ENCODE peak calls at places on chromosomes 7 and 10, in six cellular contexts. One of them, this sample, is unnamed.

GRCh38 chr10:90447836-90448235 is 410.0 kb downstream of the HTR7 start:
- DNase-seq in GM23338: no peak
- DNase-seq in NT2/D1: no peak
- DNase-seq in dorsolateral prefrontal cortex: no peak
- DNase-seq in aorta: no peak
- DNase-seq in stomach: no peak
- DNase-seq in this sample: no peak

GRCh38 chr10:49174926-49175500 is 13.2 kb downstream of the TMEM273 start:
- DNase-seq in GM23338: no peak
- DNase-seq in NT2/D1: no peak
- DNase-seq in dorsolateral prefrontal cortex: no peak
- DNase-seq in aorta: no peak
- DNase-seq in stomach: no peak
- DNase-seq in this sample: no peak

GRCh38 chr7:129108583-129108982 is 35.9 kb upstream of the TSPAN33 start:
- DNase-seq in GM23338: no peak
- DNase-seq in NT2/D1: no peak
- DNase-seq in dorsolateral prefrontal cortex: no peak
- DNase-seq in aorta: no peak
- DNase-seq in stomach: no peak
- DNase-seq in this sample: no peak

GRCh38 chr7:29657288-29657687 is 93.7 kb downstream of the PRR15 start:
- DNase-seq in GM23338: no peak
- DNase-seq in NT2/D1: no peak
- DNase-seq in dorsolateral prefrontal cortex: no peak
- DNase-seq in aorta: no peak
- DNase-seq in stomach: no peak
- DNase-seq in this sample: no peak

GRCh38 chr7:101919363-101920115 is 102.1 kb downstream of the CUX1 start:
- DNase-seq in GM23338: no peak
- DNase-seq in NT2/D1: no peak
- DNase-seq in dorsolateral prefrontal cortex: no peak
- DNase-seq in aorta: peak
- DNase-seq in stomach: no peak
- DNase-seq in this sample: no peak

GRCh38 chr10:10508241-10508640 is 509.4 kb upstream of the CELF2 start:
- DNase-seq in GM23338: no peak
- DNase-seq in NT2/D1: no peak
- DNase-seq in dorsolateral prefrontal cortex: no peak
- DNase-seq in aorta: no peak
- DNase-seq in stomach: no peak
- DNase-seq in this sample: no peak

GRCh38 chr7:79434867-79435266 is 18.6 kb downstream of the MAGI2 start:
- DNase-seq in GM23338: no peak
- DNase-seq in NT2/D1: no peak
- DNase-seq in dorsolateral prefrontal cortex: no peak
- DNase-seq in aorta: no peak
- DNase-seq in stomach: no peak
- DNase-seq in this sample: peak

GRCh38 chr10:125283191-125283590 is 122.8 kb upstream of the CTBP2 start:
- DNase-seq in GM23338: peak
- DNase-seq in NT2/D1: no peak
- DNase-seq in dorsolateral prefrontal cortex: no peak
- DNase-seq in aorta: no peak
- DNase-seq in stomach: no peak
- DNase-seq in this sample: no peak

GRCh38 chr7:17062433-17063383 is 180.9 kb upstream of the AGR3 start:
- DNase-seq in GM23338: no peak
- DNase-seq in NT2/D1: no peak
- DNase-seq in dorsolateral prefrontal cortex: no peak
- DNase-seq in aorta: no peak
- DNase-seq in stomach: no peak
- DNase-seq in this sample: no peak

GRCh38 chr7:29270979-29271658 is 76.5 kb downstream of the CHN2 start:
- DNase-seq in GM23338: no peak
- DNase-seq in NT2/D1: no peak
- DNase-seq in dorsolateral prefrontal cortex: no peak
- DNase-seq in aorta: no peak
- DNase-seq in stomach: no peak
- DNase-seq in this sample: no peak

GRCh38 chr10:21499910-21500577 is 25.4 kb downstream of the SKIDA1 start:
- DNase-seq in GM23338: no peak
- DNase-seq in NT2/D1: no peak
- DNase-seq in dorsolateral prefrontal cortex: no peak
- DNase-seq in aorta: peak
- DNase-seq in stomach: no peak
- DNase-seq in this sample: no peak

GRCh38 chr7:85320699-85321476 is 134.0 kb upstream of the SEMA3D start:
- DNase-seq in GM23338: no peak
- DNase-seq in NT2/D1: no peak
- DNase-seq in dorsolateral prefrontal cortex: no peak
- DNase-seq in aorta: no peak
- DNase-seq in stomach: no peak
- DNase-seq in this sample: no peak

GRCh38 chr10:16011548-16011947 is 151.2 kb upstream of the MINDY3 start:
- DNase-seq in GM23338: no peak
- DNase-seq in NT2/D1: no peak
- DNase-seq in dorsolateral prefrontal cortex: no peak
- DNase-seq in aorta: no peak
- DNase-seq in stomach: no peak
- DNase-seq in this sample: no peak

GRCh38 chr10:22958338-22958737 is 30.5 kb downstream of the ARMC3 start:
- DNase-seq in GM23338: no peak
- DNase-seq in NT2/D1: no peak
- DNase-seq in dorsolateral prefrontal cortex: no peak
- DNase-seq in aorta: no peak
- DNase-seq in stomach: no peak
- DNase-seq in this sample: no peak

GRCh38 chr10:98045785-98046389 is 15.5 kb upstream of the CRTAC1 start:
- DNase-seq in GM23338: peak
- DNase-seq in NT2/D1: peak
- DNase-seq in dorsolateral prefrontal cortex: peak
- DNase-seq in aorta: peak
- DNase-seq in stomach: peak
- DNase-seq in this sample: no peak

GRCh38 chr10:57959318-57960003 is 308.2 kb downstream of the IPMK start:
- DNase-seq in GM23338: no peak
- DNase-seq in NT2/D1: no peak
- DNase-seq in dorsolateral prefrontal cortex: no peak
- DNase-seq in aorta: no peak
- DNase-seq in stomach: no peak
- DNase-seq in this sample: no peak

GRCh38 chr10:11177926-11178453 is 160.3 kb downstream of the CELF2 start:
- DNase-seq in GM23338: no peak
- DNase-seq in NT2/D1: no peak
- DNase-seq in dorsolateral prefrontal cortex: no peak
- DNase-seq in aorta: no peak
- DNase-seq in stomach: no peak
- DNase-seq in this sample: no peak

GRCh38 chr10:94785211-94785610 is 22.7 kb downstream of the CYP2C19 start:
- DNase-seq in GM23338: no peak
- DNase-seq in NT2/D1: no peak
- DNase-seq in dorsolateral prefrontal cortex: no peak
- DNase-seq in aorta: no peak
- DNase-seq in stomach: no peak
- DNase-seq in this sample: no peak

GRCh38 chr10:14605231-14605925 is 169.3 kb downstream of the FAM107B start:
- DNase-seq in GM23338: peak
- DNase-seq in NT2/D1: no peak
- DNase-seq in dorsolateral prefrontal cortex: no peak
- DNase-seq in aorta: no peak
- DNase-seq in stomach: no peak
- DNase-seq in this sample: no peak

GRCh38 chr10:35219292-35219691 is 92.6 kb downstream of the CREM start:
- DNase-seq in GM23338: no peak
- DNase-seq in NT2/D1: no peak
- DNase-seq in dorsolateral prefrontal cortex: no peak
- DNase-seq in aorta: no peak
- DNase-seq in stomach: no peak
- DNase-seq in this sample: no peak

GRCh38 chr10:5297466-5297865 is 67.3 kb upstream of the UCN3 start:
- DNase-seq in GM23338: no peak
- DNase-seq in NT2/D1: no peak
- DNase-seq in dorsolateral prefrontal cortex: no peak
- DNase-seq in aorta: no peak
- DNase-seq in stomach: no peak
- DNase-seq in this sample: peak

GRCh38 chr10:61907011-61907410 is 5.5 kb downstream of the ARID5B start:
- DNase-seq in GM23338: no peak
- DNase-seq in NT2/D1: no peak
- DNase-seq in dorsolateral prefrontal cortex: no peak
- DNase-seq in aorta: no peak
- DNase-seq in stomach: no peak
- DNase-seq in this sample: no peak

GRCh38 chr10:61905837-61906236 is 4.3 kb downstream of the ARID5B start:
- DNase-seq in GM23338: no peak
- DNase-seq in NT2/D1: no peak
- DNase-seq in dorsolateral prefrontal cortex: no peak
- DNase-seq in aorta: no peak
- DNase-seq in stomach: no peak
- DNase-seq in this sample: no peak

GRCh38 chr10:61907587-61907986 is 6.1 kb downstream of the ARID5B start:
- DNase-seq in GM23338: no peak
- DNase-seq in NT2/D1: no peak
- DNase-seq in dorsolateral prefrontal cortex: no peak
- DNase-seq in aorta: no peak
- DNase-seq in stomach: no peak
- DNase-seq in this sample: no peak

GRCh38 chr10:61905446-61905725 is 3.9 kb downstream of the ARID5B start:
- DNase-seq in GM23338: no peak
- DNase-seq in NT2/D1: no peak
- DNase-seq in dorsolateral prefrontal cortex: no peak
- DNase-seq in aorta: no peak
- DNase-seq in stomach: no peak
- DNase-seq in this sample: no peak

DNA sequence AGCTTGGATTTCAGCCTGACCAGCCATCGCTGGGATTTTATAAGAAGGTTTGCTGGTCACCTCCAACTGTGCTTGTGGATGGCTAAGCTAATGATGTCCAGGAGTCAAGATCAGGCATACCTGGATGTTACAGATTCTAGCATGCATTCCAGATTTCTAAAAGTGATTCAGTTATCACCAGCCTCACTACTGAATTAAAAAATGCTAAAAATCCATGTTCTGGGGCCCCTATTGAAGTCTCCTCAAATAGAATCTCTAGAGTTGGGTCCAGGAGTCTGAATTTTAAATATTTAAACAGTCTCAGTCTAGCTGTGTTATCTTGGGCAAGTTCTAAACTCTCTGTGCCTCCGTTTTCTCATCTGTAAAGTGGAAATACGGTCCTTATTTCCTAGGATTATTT is 5.0 kb downstream of the ARID5B start:
- DNase-seq in GM23338: no peak
- DNase-seq in NT2/D1: no peak
- DNase-seq in dorsolateral prefrontal cortex: no peak
- DNase-seq in aorta: no peak
- DNase-seq in stomach: no peak
- DNase-seq in this sample: no peak
- H3K4me3 ChIP-seq in GM23338: no peak
- H3K4me3 ChIP-seq in NT2/D1: no peak
- H3K4me3 ChIP-seq in dorsolateral prefrontal cortex: no peak
- H3K4me3 ChIP-seq in aorta: no peak
- H3K4me3 ChIP-seq in stomach: no peak
- H3K4me3 ChIP-seq in this sample: no peak

GRCh38 chr10:1043532-1043995 is 5.4 kb downstream of the IDI1 start:
- DNase-seq in GM23338: no peak
- DNase-seq in NT2/D1: no peak
- DNase-seq in dorsolateral prefrontal cortex: no peak
- DNase-seq in aorta: no peak
- DNase-seq in stomach: no peak
- DNase-seq in this sample: no peak

GRCh38 chr10:1047937-1048336 is 982 bp downstream of the IDI1 start:
- DNase-seq in GM23338: peak
- DNase-seq in NT2/D1: no peak
- DNase-seq in dorsolateral prefrontal cortex: no peak
- DNase-seq in aorta: no peak
- DNase-seq in stomach: no peak
- DNase-seq in this sample: no peak

GRCh38 chr10:1044964-1045363 is 4.0 kb downstream of the IDI1 start:
- DNase-seq in GM23338: no peak
- DNase-seq in NT2/D1: no peak
- DNase-seq in dorsolateral prefrontal cortex: no peak
- DNase-seq in aorta: no peak
- DNase-seq in stomach: no peak
- DNase-seq in this sample: no peak

GRCh38 chr10:1044146-1044545 is 4.8 kb downstream of the IDI1 start:
- DNase-seq in GM23338: no peak
- DNase-seq in NT2/D1: no peak
- DNase-seq in dorsolateral prefrontal cortex: no peak
- DNase-seq in aorta: no peak
- DNase-seq in stomach: no peak
- DNase-seq in this sample: no peak

GRCh38 chr10:1045415-1045814 is 3.5 kb downstream of the IDI1 start:
- DNase-seq in GM23338: no peak
- DNase-seq in NT2/D1: no peak
- DNase-seq in dorsolateral prefrontal cortex: no peak
- DNase-seq in aorta: no peak
- DNase-seq in stomach: no peak
- DNase-seq in this sample: no peak
- H3K4me3 ChIP-seq in GM23338: peak
- H3K4me3 ChIP-seq in NT2/D1: peak
- H3K4me3 ChIP-seq in dorsolateral prefrontal cortex: peak
- H3K4me3 ChIP-seq in aorta: no peak
- H3K4me3 ChIP-seq in stomach: no peak
- H3K4me3 ChIP-seq in this sample: peak

GRCh38 chr7:139768249-139768824 is 9.5 kb downstream of the HIPK2 start:
- DNase-seq in GM23338: no peak
- DNase-seq in NT2/D1: no peak
- DNase-seq in dorsolateral prefrontal cortex: no peak
- DNase-seq in aorta: no peak
- DNase-seq in stomach: no peak
- DNase-seq in this sample: no peak
- H3K4me3 ChIP-seq in GM23338: no peak
- H3K4me3 ChIP-seq in NT2/D1: no peak
- H3K4me3 ChIP-seq in dorsolateral prefrontal cortex: no peak
- H3K4me3 ChIP-seq in aorta: no peak
- H3K4me3 ChIP-seq in stomach: no peak
- H3K4me3 ChIP-seq in this sample: no peak

DNA sequence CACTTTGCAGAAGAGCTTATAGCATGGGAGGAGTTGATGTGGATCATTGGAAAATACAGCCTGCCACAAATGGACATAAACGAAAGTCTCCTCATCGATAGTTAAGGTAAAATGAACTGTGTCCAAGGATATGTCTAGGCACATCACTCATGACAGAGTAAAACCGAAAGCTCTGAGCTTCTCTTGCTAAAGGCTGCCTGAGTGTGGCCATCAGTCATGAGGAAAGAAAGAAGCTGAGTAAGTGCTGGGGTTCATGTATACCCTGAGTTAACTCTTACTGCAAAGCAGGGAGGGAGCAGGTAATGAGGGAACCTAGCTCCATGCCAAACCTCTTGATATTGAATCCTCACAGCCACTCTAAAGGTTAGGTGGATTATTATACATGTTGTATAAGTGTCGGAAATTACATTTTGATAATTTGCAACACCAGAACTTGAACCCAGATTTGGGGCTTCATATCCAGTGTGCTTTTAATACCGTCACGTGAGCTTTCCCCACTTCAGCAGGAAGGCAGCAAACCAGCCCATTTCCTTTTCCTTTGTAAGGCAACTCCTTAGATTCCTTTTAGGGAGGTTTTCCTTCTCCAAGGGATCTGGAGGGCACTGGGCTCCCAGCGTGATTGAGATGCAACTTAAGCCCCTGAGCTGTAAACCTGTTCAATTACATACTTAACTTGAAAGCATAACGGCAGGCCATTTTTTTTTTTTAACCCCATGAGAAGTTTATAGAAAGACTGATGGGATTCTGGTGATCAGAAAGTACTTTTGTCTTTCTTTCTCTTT is 215.0 kb downstream of the PHF14 start:
- DNase-seq in GM23338: peak
- DNase-seq in NT2/D1: peak
- DNase-seq in dorsolateral prefrontal cortex: no peak
- DNase-seq in aorta: no peak
- DNase-seq in stomach: no peak
- DNase-seq in this sample: no peak
- H3K4me3 ChIP-seq in GM23338: no peak
- H3K4me3 ChIP-seq in NT2/D1: no peak
- H3K4me3 ChIP-seq in dorsolateral prefrontal cortex: no peak
- H3K4me3 ChIP-seq in aorta: no peak
- H3K4me3 ChIP-seq in stomach: no peak
- H3K4me3 ChIP-seq in this sample: no peak

This sample was measured in skeletal muscle cell.